ENCODE peak calls at places on chromosomes 6 and 20, in seven cellular contexts. X, E, Q, S, G, A and W are unnamed samples.

GRCh38 chr6:54291738-54292137 is 16.5 kb upstream of the TINAG start:
- DNase-seq in Q (no peak), A (no peak), E (peak; percentile 64), S (no peak), X (no peak), G (no peak), W (peak; percentile 77)

GRCh38 chr6:132505158-132505557 is 7.8 kb downstream of the STX7 start:
- DNase-seq in X (no peak), S (no peak), E (no peak), A (no peak), G (no peak), Q (no peak), W (no peak)

GRCh38 chr20:1392443-1392692 is 486 bp downstream of the FKBP1A start:
- DNase-seq in X (no peak), E (no peak), G (no peak), A (no peak), Q (no peak), S (no peak), W (no peak)

GRCh38 chr20:61874421-61875068 is 191.1 kb downstream of the TAF4 start:
- DNase-seq in E (peak; percentile 41), G (no peak), S (peak; percentile 28), A (no peak), Q (no peak), X (no peak), W (no peak)

GRCh38 chr6:45498620-45499019 is 120.9 kb upstream of the SUPT3H start:
- DNase-seq in X (no peak), G (no peak), S (no peak), A (no peak), E (no peak), Q (no peak), W (no peak)

GRCh38 chr6:110534731-110535164 is 58.3 kb upstream of the SLC22A16 start:
- DNase-seq in G (no peak), A (no peak), Q (no peak), X (no peak), S (no peak), E (peak; percentile 59), W (no peak)

GRCh38 chr20:54468082-54468481 is 7.3 kb upstream of the DOK5 start:
- DNase-seq in S (no peak), A (peak; percentile 27), G (peak; percentile 22), Q (no peak), E (peak; percentile 8), X (no peak), W (no peak)

GRCh38 chr6:90289902-90290301 is 6.7 kb downstream of the BACH2 start:
- DNase-seq in X (no peak), Q (no peak), S (no peak), G (no peak), E (no peak), A (no peak), W (no peak)

GRCh38 chr6:145815875-145816274 is 1.3 kb upstream of the FBXO30 start:
- DNase-seq in Q (no peak), G (no peak), X (no peak), A (no peak), E (no peak), S (peak; percentile 17), W (no peak)

GRCh38 chr6:28794175-28795002 is 129.4 kb downstream of the TRIM27 start:
- DNase-seq in S (peak; percentile 67), X (no peak), Q (no peak), E (peak; percentile 38), A (no peak), G (no peak), W (no peak)
- H3K4me3 ChIP-seq in S (peak overlapping the region; percentile 15), X (no peak overlapping the region), Q (peak overlapping the region; percentile 56), E (peak overlapping the region; percentile 35), A (no peak overlapping the region), G (no peak overlapping the region), W (peak overlapping the region; percentile 45)

DNA sequence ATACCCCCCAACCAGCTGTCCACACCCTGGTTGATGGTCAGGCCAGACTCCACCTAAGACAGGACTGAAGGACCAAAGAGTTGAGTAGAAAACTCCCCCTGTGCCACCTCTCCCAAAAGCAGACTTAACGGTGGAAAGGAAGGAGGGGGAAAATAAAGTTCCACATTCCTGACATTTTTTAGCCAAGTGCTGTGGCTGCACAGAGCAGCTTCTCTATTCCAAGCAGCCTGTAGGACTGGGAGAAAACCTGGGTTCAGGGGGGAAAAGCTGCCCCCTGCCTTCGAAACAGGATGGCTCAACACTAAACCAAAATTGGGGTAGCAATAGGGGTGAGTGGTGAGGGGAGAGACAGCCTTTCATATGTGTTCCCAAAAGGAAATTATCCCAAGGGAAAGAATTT is 3.6 kb downstream of the TRAM2 start:
- DNase-seq in X (no peak), S (no peak), Q (no peak), A (no peak), G (no peak), E (peak; percentile 74), W (no peak)
- TF ChIP-seq CTCF in X (no peak), S (no peak), Q (no peak), A (no peak), G (no peak), E (peak; percentile 42), W (peak; percentile 24)

GRCh38 chr20:6402026-6402425 is 279.2 kb upstream of the FERMT1 start:
- DNase-seq in G (no peak), X (no peak), Q (no peak), E (no peak), S (no peak), A (no peak), W (peak; percentile 80)

GRCh38 chr20:6395695-6396094 is 272.9 kb upstream of the FERMT1 start:
- DNase-seq in A (no peak), X (no peak), G (no peak), E (no peak), S (no peak), Q (no peak), W (no peak)

DNA sequence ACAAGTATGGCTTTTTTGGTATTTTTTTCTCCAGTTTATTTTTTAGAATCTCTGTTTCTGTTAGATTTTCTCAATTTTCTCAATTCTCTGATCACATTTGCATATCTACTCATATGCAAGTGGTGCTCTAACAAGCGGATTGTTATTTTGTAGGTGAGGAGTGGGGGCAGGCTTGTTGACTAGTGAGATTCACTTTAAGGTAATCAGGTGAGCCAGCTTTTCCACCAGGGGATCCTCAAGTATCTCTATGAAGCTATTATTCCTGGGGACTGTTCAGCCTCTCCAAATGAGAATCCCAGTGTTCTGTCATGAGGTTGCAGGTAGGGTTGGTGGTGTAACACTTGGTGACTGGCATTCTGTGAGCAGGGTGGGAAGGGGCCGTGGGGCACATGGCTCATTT is 274.3 kb upstream of the FERMT1 start:
- DNase-seq in E (no peak), X (no peak), A (no peak), Q (no peak), G (no peak), S (no peak), W (no peak)
- H3K4me3 ChIP-seq in E (no peak overlapping the region), X (no peak overlapping the region), A (no peak overlapping the region), Q (no peak overlapping the region), G (no peak overlapping the region), S (no peak overlapping the region), W (no peak overlapping the region)

GRCh38 chr6:117481278-117481925 is 1.1 kb upstream of the DCBLD1 start:
- DNase-seq in E (no peak), X (no peak), Q (no peak), S (peak; percentile 47), G (no peak), A (no peak), W (no peak)

GRCh38 chr6:117481926-117482239 is 591 bp upstream of the DCBLD1 start:
- DNase-seq in G (no peak), X (no peak), E (no peak), S (no peak), A (no peak), Q (no peak), W (no peak)

GRCh38 chr6:117478853-117479231 is 3.6 kb upstream of the DCBLD1 start:
- DNase-seq in A (no peak), E (no peak), Q (no peak), G (no peak), X (no peak), S (no peak), W (no peak)

GRCh38 chr6:117480651-117481050 is 1.8 kb upstream of the DCBLD1 start:
- DNase-seq in Q (no peak), E (no peak), X (no peak), G (no peak), A (no peak), S (no peak), W (no peak)

DNA sequence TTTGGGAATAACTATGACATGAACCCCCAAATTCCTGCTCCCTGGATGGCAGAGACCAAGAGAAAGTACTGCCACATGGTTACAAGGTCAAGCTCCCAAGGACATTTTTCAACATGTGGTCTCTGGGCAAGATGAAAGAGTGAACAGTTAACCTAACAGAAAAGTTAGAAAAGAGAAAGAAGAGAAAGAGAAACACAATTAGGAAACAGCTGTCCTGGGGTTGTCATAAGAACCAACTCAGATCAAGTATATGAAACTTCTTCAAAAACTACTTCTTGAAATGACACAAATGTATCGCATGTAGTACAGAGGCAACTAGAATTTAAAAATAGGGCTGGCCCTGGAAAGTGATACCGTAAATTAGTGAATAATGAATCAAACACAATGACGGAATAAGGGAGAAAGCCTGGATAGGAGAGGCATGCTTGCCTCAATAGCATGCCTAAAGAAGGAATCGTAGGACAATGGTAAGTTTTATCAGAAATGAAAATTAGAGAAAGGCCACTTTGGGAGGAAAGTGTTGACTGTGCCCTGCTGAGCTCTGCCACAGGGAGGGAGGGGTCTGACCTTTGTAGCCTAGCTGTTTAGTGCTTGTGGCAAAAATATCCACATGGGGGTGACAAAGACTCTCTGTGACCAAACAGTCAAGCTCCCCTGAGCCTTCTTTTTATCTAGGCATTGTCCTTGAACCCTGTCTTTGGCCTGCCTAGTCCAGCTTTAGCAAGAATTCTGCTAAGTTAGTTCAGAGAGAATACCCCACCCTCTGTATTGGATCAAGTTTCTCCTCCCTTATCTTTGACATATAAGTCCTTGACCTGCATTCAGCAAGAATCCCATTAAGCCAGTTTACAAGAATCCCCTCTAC is 4.3 kb upstream of the DCBLD1 start:
- DNase-seq in X (no peak), E (no peak), A (no peak), G (no peak), Q (no peak), S (peak; percentile 52), W (no peak)
- TF ChIP-seq CTCF in X (peak; percentile 14), E (peak; percentile 14), A (no peak), G (no peak), Q (no peak), S (peak; percentile 35), W (no peak)

DNA sequence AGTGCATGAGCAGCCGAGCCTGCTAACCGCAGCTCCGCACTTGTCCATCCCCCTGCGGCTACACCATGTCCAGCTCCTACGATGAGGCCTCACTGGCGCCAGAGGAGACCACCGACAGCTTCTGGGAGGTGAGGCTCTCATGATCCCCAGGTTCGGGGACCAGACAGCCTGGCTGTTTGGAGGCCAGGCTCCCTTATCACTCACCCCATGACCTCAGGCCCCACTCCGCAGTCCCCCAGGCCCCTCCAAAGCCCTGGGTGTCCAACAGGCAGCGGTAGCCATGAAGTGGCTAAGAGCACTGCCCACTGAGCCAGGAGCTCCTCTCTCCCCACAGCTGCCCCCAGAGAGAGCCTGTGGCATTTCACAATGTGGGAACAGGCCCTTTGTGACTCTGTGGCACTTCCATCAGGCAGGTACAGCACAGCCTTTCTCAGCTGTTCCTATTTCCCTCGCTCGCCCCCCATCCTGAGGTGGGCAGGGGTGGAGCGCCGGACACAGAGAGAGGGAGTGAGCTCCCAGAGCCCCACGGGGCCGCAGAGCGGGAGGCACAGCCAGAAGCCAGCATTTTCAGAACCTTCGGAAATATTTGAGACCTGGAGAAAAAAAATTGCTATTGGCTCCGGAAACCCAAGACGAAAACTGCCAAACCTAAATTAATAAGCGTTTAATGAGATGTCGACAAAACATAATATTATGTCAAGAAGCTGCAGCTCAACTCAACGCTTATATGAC is 29.7 kb downstream of the SPDEF start:
- DNase-seq in Q (no peak), S (no peak), G (no peak), E (no peak), A (no peak), X (no peak), W (no peak)
- H3K4me3 ChIP-seq in Q (peak overlapping the region; percentile 46), S (no peak overlapping the region), G (peak overlapping the region; percentile 31), E (no peak overlapping the region), A (peak overlapping the region; percentile 16), X (no peak overlapping the region), W (no peak overlapping the region)